ENCODE peak calls at places on chromosomes 3 and 15, in five cellular contexts. Z is endothelial cell, F is psoas muscle, H is AG04450, J is neural crest cell. I is an unnamed sample.

GRCh38 chr3:122322095-122323075 is 2.7 kb upstream of the CSTA start:
- DNase-seq in Z (no peak), F (no peak), H (no peak), J (no peak), I (no peak)

GRCh38 chr15:81270781-81271491 is 53.0 kb downstream of the STARD5 start:
- DNase-seq in Z (no peak), F (no peak), H (no peak), J (no peak), I (no peak)

GRCh38 chr15:85329561-85330421 is 50.6 kb upstream of the AKAP13 start:
- DNase-seq in Z (no peak), F (no peak), H (no peak), J (no peak), I (no peak)

GRCh38 chr15:70199601-70200000 is 101.9 kb upstream of the TLE3 start:
- DNase-seq in Z (no peak), F (no peak), H (no peak), J (no peak), I (peak)

GRCh38 chr3:126125341-126125740 is 41.4 kb upstream of the SLC41A3 start:
- DNase-seq in Z (no peak), F (peak), H (no peak), J (no peak), I (no peak)

GRCh38 chr3:153714588-153715285 is 406.5 kb upstream of the ARHGEF26 start:
- DNase-seq in Z (no peak), F (no peak), H (no peak), J (no peak), I (no peak)

GRCh38 chr3:56998081-56998529 is 62.4 kb upstream of the SPATA12 start:
- DNase-seq in Z (no peak), F (no peak), H (no peak), J (no peak), I (no peak)

GRCh38 chr3:99170867-99171517 is 269.5 kb upstream of the DCBLD2 start:
- DNase-seq in Z (no peak), F (no peak), H (no peak), J (no peak), I (no peak)

GRCh38 chr15:78130466-78131294 is 565 bp downstream of the CIB2 start:
- DNase-seq in Z (no peak), F (no peak), H (no peak), J (no peak), I (peak)

GRCh38 chr3:32009101-32009500 is 27.6 kb downstream of the ZNF860 start:
- DNase-seq in Z (no peak), F (no peak), H (no peak), J (no peak), I (no peak)

GRCh38 chr3:195209836-195210551 is 61.0 kb downstream of the XXYLT1 start:
- DNase-seq in Z (no peak), F (peak), H (no peak), J (no peak), I (no peak)

GRCh38 chr3:184077881-184078280 is 19.0 kb upstream of the HTR3E start:
- DNase-seq in Z (no peak), F (no peak), H (no peak), J (no peak), I (no peak)

GRCh38 chr3:57791245-57791644 is 35.1 kb downstream of the SLMAP start:
- DNase-seq in Z (no peak), F (no peak), H (no peak), J (no peak), I (no peak)

GRCh38 chr3:122533931-122534334 is 19.2 kb upstream of the KPNA1 start:
- DNase-seq in Z (no peak), F (no peak), H (peak), J (no peak), I (peak)

GRCh38 chr3:36540898-36541518 is 160.7 kb downstream of the STAC start:
- DNase-seq in Z (peak), F (no peak), H (no peak), J (peak), I (no peak)

GRCh38 chr15:50112488-50113186 is 6.4 kb downstream of the ATP8B4 start:
- DNase-seq in Z (no peak), F (no peak), H (no peak), J (no peak), I (no peak)

GRCh38 chr3:43523454-43524053 is 98.3 kb downstream of the ANO10 start:
- DNase-seq in Z (no peak), F (no peak), H (no peak), J (no peak), I (no peak)

GRCh38 chr15:55496716-55497115 is 11.3 kb downstream of the DNAAF4 start:
- DNase-seq in Z (no peak), F (no peak), H (no peak), J (no peak), I (no peak)

GRCh38 chr3:141380279-141380678 is 12.0 kb downstream of the ZBTB38 start:
- DNase-seq in Z (no peak), F (no peak), H (no peak), J (no peak), I (no peak)

GRCh38 chr3:67518196-67518595 is 136.2 kb downstream of the SUCLG2 start:
- DNase-seq in Z (no peak), F (no peak), H (no peak), J (no peak), I (no peak)

GRCh38 chr3:67516496-67516895 is 137.9 kb downstream of the SUCLG2 start:
- DNase-seq in Z (no peak), F (no peak), H (no peak), J (no peak), I (no peak)

GRCh38 chr3:67521053-67521646 is 133.3 kb downstream of the SUCLG2 start:
- DNase-seq in Z (no peak), F (no peak), H (no peak), J (no peak), I (no peak)

GRCh38 chr3:67517781-67518180 is 136.6 kb downstream of the SUCLG2 start:
- DNase-seq in Z (no peak), F (no peak), H (no peak), J (no peak), I (no peak)

GRCh38 chr3:67515778-67516177 is 138.6 kb downstream of the SUCLG2 start:
- DNase-seq in Z (peak), F (no peak), H (no peak), J (no peak), I (no peak)
- TF ChIP-seq CTCF in Z (no peak), F (no peak), H (no peak), J (no peak), I (no peak)

GRCh38 chr15:101112336-101113113 is 139.3 kb downstream of the CHSY1 start:
- DNase-seq in Z (no peak), F (no peak), H (no peak), J (no peak), I (peak)
- TF ChIP-seq CTCF in Z (no peak), F (no peak), H (no peak), J (no peak), I (no peak)

GRCh38 chr15:73127302-73127936 is 75.2 kb downstream of the NEO1 start:
- DNase-seq in Z (peak), F (no peak), H (no peak), J (peak), I (no peak)
- TF ChIP-seq CTCF in Z (peak), F (peak), H (peak), J (peak), I (peak)

DNA sequence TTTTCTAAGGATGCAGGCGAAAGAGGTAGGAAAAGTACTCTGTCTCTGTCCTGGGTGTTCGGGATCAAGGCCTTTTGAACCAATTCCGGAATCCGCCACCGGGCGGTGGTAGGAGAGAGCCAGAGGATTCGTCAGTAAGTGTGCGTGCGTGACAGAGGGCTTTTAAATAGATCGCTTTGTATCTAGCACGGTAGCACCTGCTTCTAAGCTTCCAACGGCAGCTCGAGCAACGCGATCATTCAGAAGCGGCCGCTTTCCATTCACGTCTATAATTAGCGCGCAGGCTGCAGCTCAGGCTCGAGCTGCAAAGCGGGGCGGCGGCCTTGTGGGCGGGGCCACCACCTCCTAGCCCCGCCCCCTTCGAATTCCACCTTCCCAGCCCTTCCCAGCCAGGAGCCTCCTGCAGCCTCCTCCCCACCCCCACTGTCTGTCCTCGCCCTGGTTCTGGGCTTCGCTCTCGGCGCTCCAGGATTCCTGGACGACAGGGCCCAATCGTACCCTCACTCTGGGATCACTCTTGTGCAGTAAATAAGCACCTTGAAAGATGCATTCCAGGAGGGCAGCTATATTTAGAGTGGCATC is 224.3 kb upstream of the TPRG1 start:
- DNase-seq in Z (peak), F (peak), H (no peak), J (peak), I (peak)
- TF ChIP-seq CTCF in Z (peak), F (peak), H (peak), J (peak), I (peak)

DNA sequence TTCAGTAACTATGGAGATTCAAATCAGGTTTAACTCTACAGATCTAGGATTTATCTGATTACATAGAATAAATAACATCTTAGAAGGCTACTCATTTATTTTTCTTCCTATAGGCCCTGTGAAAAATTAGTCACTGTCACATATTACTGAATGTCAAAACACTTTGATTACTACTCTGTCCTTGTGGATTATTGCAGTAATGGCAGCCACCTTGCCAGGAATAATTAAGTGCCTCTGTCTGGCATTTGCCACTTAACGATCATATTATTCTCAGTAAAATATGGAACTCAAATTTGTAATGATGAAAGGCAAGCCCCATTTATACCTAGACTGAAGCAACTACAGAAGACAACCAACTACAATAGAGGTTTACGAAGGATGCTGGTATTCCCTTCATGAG is 596.3 kb upstream of the ARPP21 start:
- DNase-seq in Z (no peak), F (no peak), H (no peak), J (no peak), I (no peak)
- TF ChIP-seq CTCF in Z (no peak), F (no peak), H (no peak), J (no peak), I (no peak)

GRCh38 chr3:76043746-76044145 is 258.4 kb upstream of the ZNF717 start:
- DNase-seq in Z (no peak), F (no peak), H (no peak), J (no peak), I (no peak)

GRCh38 chr3:76044601-76045600 is 259.6 kb upstream of the ZNF717 start:
- DNase-seq in Z (peak), F (no peak), H (no peak), J (peak), I (no peak)

GRCh38 chr3:76051145-76051544 is 265.8 kb upstream of the ZNF717 start:
- DNase-seq in Z (no peak), F (no peak), H (no peak), J (no peak), I (no peak)

DNA sequence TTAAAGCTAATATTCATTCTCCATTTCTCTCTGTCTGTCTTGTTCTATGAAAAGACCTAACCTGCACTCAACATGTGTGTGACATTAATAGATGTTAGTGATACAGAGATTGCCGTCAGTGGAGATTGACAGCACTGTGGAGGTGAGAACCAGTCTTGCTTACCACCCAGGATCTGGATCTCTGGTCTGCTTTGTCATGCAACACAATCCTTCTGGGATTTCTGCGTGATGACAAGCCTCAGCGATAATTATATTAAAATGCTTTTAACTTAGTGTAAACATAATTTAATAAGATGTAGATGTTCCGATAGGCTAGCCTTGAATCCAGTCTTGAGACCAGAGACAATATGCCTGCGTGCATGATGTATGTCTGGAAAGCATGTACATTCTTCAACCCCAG is 262.0 kb upstream of the ZNF717 start:
- DNase-seq in Z (no peak), F (no peak), H (no peak), J (no peak), I (no peak)
- TF ChIP-seq CTCF in Z (no peak), F (no peak), H (no peak), J (no peak), I (no peak)

GRCh38 chr3:167742338-167742737 is 6.8 kb downstream of the SERPINI1 start:
- DNase-seq in Z (no peak), F (no peak), H (no peak), J (no peak), I (no peak)

GRCh38 chr3:167738037-167738436 is 2.5 kb downstream of the SERPINI1 start:
- DNase-seq in Z (no peak), F (no peak), H (no peak), J (no peak), I (no peak)

GRCh38 chr3:167739190-167739589 is 3.7 kb downstream of the SERPINI1 start:
- DNase-seq in Z (no peak), F (no peak), H (no peak), J (no peak), I (no peak)

GRCh38 chr3:167743799-167744198 is 8.3 kb downstream of the SERPINI1 start:
- DNase-seq in Z (no peak), F (no peak), H (no peak), J (no peak), I (no peak)

GRCh38 chr3:167740961-167741587 is 5.6 kb downstream of the SERPINI1 start:
- DNase-seq in Z (peak), F (no peak), H (no peak), J (peak), I (no peak)
- TF ChIP-seq CTCF in Z (no peak), F (no peak), H (peak), J (peak), I (peak)

I was measured in RWPE2.